ENCODE peak calls at places on chromosomes 6 and 20, in four cellular contexts. D, L, U and X are unnamed samples. For H3K36me3, the result is how much of the 10 kb centered on the place peaks cover.

GRCh38 chr6:48184644-48185043 is 73.6 kb upstream of the PTCHD4 start:
- DNase-seq in D (no peak), L (no peak), U (no peak), X (no peak)

GRCh38 chr6:33323623-33323948 is 6.0 kb upstream of the ZBTB22 start:
- DNase-seq in D (no peak), L (no peak), U (no peak), X (no peak)

GRCh38 chr6:150900049-150900448 is 34.5 kb downstream of the MTHFD1L start:
- DNase-seq in D (no peak), L (no peak), U (no peak), X (no peak)

GRCh38 chr20:46230811-46231282 is 77.5 kb downstream of the CDH22 start:
- DNase-seq in D (peak), L (no peak), U (no peak), X (peak)

GRCh38 chr6:159761135-159761872 is 541 bp upstream of the ACAT2 start:
- DNase-seq in D (peak), L (peak), U (peak), X (peak)

GRCh38 chr20:60446273-60447111 is 488.3 kb downstream of the CDH26 start:
- DNase-seq in D (no peak), L (no peak), U (no peak), X (no peak)

GRCh38 chr6:143136647-143137046 is 76.0 kb downstream of the AIG1 start:
- DNase-seq in D (no peak), L (no peak), U (no peak), X (no peak)

GRCh38 chr20:47118201-47118600 is 223.6 kb downstream of the EYA2 start:
- DNase-seq in D (no peak), L (no peak), U (no peak), X (no peak)

GRCh38 chr20:48703511-48704219 is 124.1 kb downstream of the PREX1 start:
- DNase-seq in D (no peak), L (no peak), U (no peak), X (no peak)

GRCh38 chr20:49724637-49725606 is 11.2 kb upstream of the B4GALT5 start:
- DNase-seq in D (no peak), L (no peak), U (peak), X (no peak)

GRCh38 chr6:15936503-15936902 is 192.4 kb upstream of the MYLIP start:
- DNase-seq in D (no peak), L (no peak), U (no peak), X (no peak)

GRCh38 chr6:38638941-38639497 is 710 bp downstream of the BTBD9 start:
- DNase-seq in D (peak), L (peak), U (peak), X (no peak)

GRCh38 chr20:24007073-24007595 is 18.6 kb upstream of the GGTLC1 start:
- DNase-seq in D (no peak), L (no peak), U (no peak), X (no peak)

GRCh38 chr6:5087389-5087788 is 2.2 kb downstream of the PPP1R3G start:
- DNase-seq in D (no peak), L (peak), U (peak), X (no peak)

GRCh38 chr6:18153311-18153703 is 1.6 kb downstream of the TPMT start:
- DNase-seq in D (no peak), L (no peak), U (no peak), X (no peak)

GRCh38 chr20:17601957-17602356 is 32.1 kb downstream of the DSTN start:
- DNase-seq in D (no peak), L (no peak), U (no peak), X (no peak)

GRCh38 chr20:58017237-58017969 is 211.1 kb downstream of the ANKRD60 start:
- DNase-seq in D (peak), L (peak), U (no peak), X (no peak)

GRCh38 chr6:155273438-155273837 is 9.6 kb downstream of the CLDN20 start:
- DNase-seq in D (peak), L (no peak), U (no peak), X (peak)

GRCh38 chr6:25486580-25486979 is 165.4 kb upstream of the SCGN start:
- DNase-seq in D (no peak), L (no peak), U (no peak), X (no peak)

GRCh38 chr20:11891827-11892521 is 25.7 kb upstream of the BTBD3 start:
- DNase-seq in D (peak), L (peak), U (peak), X (peak)

GRCh38 chr6:29521006-29521680 is 33.4 kb upstream of the MAS1L start:
- DNase-seq in D (no peak), L (peak), U (no peak), X (no peak)

GRCh38 chr20:20368414-20369352 is 779 bp downstream of the INSM1 start:
- DNase-seq in D (no peak), L (no peak), U (no peak), X (peak)

GRCh38 chr20:64037498-64038213 is 1.7 kb downstream of the C20orf204 start:
- DNase-seq in D (no peak), L (no peak), U (no peak), X (no peak)

GRCh38 chr6:2222275-2222842 is 23.0 kb downstream of the GMDS start:
- DNase-seq in D (no peak), L (no peak), U (no peak), X (no peak)

GRCh38 chr6:155261146-155261900 is 2.5 kb upstream of the CLDN20 start:
- DNase-seq in D (no peak), L (no peak), U (no peak), X (no peak)

GRCh38 chr6:122878809-122879208 is 89.8 kb downstream of the SMPDL3A start:
- DNase-seq in D (no peak), L (no peak), U (no peak), X (no peak)

GRCh38 chr6:72968704-72969103 is 256.6 kb downstream of the KHDC1L start:
- DNase-seq in D (no peak), L (no peak), U (no peak), X (no peak)

GRCh38 chr6:139126255-139126654 is 8.6 kb upstream of the HECA start:
- DNase-seq in D (peak), L (no peak), U (no peak), X (no peak)

GRCh38 chr20:33985830-33986229 is 7.9 kb upstream of the RALY start:
- DNase-seq in D (no peak), L (no peak), U (no peak), X (no peak)

GRCh38 chr20:64121586-64121985 is 14.2 kb upstream of the NPBWR2 start:
- DNase-seq in D (no peak), L (no peak), U (no peak), X (no peak)

GRCh38 chr6:159915397-159915796 is 24.6 kb downstream of the MAS1 start:
- DNase-seq in D (no peak), L (no peak), U (no peak), X (no peak)

GRCh38 chr6:132067286-132067685 is 116.1 kb upstream of the CCN2 start:
- DNase-seq in D (no peak), L (no peak), U (no peak), X (peak)

GRCh38 chr6:35360349-35361138 is 18.2 kb downstream of the PPARD start:
- DNase-seq in D (no peak), L (no peak), U (peak), X (no peak)

GRCh38 chr6:170371588-170371987 is 65.0 kb downstream of the FAM120B start:
- DNase-seq in D (no peak), L (no peak), U (no peak), X (no peak)

GRCh38 chr20:11207749-11208502 is 534.1 kb upstream of the JAG1 start:
- DNase-seq in D (peak), L (no peak), U (no peak), X (peak)

DNA sequence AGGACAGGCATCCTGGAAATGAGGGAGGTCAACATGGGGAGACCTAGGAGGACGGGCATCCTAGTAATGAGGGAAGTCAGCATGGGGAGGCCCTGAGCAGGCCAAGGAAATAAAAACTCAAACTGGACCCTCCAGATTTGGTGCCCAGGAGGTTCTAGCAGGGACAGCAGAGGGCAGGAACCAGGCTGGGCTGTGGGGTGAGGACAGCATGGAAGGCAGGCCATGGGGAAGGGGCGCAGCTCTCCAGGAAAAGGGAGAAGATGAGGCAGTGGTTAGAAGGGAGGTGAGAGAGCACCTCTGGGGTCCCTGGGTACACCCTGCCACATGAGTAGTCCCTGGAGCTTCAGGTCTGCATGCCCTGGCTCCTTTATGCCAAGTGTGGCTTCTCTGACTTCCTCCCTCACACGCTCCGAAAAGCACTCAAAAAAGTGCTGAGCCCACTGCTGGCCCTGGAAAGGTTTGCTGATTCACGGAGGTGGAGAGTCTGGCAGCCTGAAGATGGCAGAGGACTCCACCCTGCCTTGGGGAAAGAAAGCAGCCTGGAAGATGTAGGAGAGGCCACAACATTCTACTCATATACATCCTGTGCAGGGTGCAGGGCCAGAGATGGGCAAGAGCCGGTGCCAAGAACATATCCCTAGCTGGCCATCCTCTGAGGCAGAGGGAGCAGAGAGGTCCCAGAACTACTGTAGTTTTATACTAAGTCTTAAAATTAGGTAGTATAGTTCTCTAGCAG is 154.9 kb downstream of the MRPL14 start:
- DNase-seq in D (no peak), L (no peak), U (no peak), X (no peak)
- H3K27ac ChIP-seq in D (no peak), L (peak), U (peak), X (peak)

GRCh38 chr6:11025911-11026635 is 18.0 kb downstream of the ELOVL2 start:
- DNase-seq in D (no peak), L (no peak), U (no peak), X (no peak)
- H3K4me3 ChIP-seq in D (no peak), L (no peak), U (no peak), X (no peak)

GRCh38 chr6:84764332-84765049 is at the start of gene TBX18:
- DNase-seq in D (peak), L (peak), U (peak), X (peak)

GRCh38 chr6:84763397-84764331 is 734 bp downstream of the TBX18 start:
- DNase-seq in D (peak), L (no peak), U (peak), X (peak)

GRCh38 chr6:84762220-84762940 is 2.0 kb downstream of the TBX18 start:
- DNase-seq in D (no peak), L (no peak), U (no peak), X (peak)

GRCh38 chr6:84766118-84766683 is 1.8 kb upstream of the TBX18 start:
- DNase-seq in D (no peak), L (no peak), U (no peak), X (no peak)

GRCh38 chr6:84762941-84763396 is 1.4 kb downstream of the TBX18 start:
- DNase-seq in D (no peak), L (no peak), U (peak), X (peak)
- H3K36me3 ChIP-seq in D (under half), L (under half), U (under half), X (under half)

GRCh38 chr6:37269105-37269504 is 11.2 kb upstream of the TMEM217 start:
- DNase-seq in D (no peak), L (no peak), U (no peak), X (no peak)

GRCh38 chr6:37262446-37263026 is 4.6 kb upstream of the TMEM217 start:
- DNase-seq in D (no peak), L (no peak), U (no peak), X (no peak)

GRCh38 chr6:37261198-37261597 is 3.3 kb upstream of the TMEM217 start:
- DNase-seq in D (no peak), L (no peak), U (no peak), X (no peak)

GRCh38 chr6:37265876-37266275 is 7.9 kb upstream of the TMEM217 start:
- DNase-seq in D (no peak), L (no peak), U (no peak), X (peak)

DNA sequence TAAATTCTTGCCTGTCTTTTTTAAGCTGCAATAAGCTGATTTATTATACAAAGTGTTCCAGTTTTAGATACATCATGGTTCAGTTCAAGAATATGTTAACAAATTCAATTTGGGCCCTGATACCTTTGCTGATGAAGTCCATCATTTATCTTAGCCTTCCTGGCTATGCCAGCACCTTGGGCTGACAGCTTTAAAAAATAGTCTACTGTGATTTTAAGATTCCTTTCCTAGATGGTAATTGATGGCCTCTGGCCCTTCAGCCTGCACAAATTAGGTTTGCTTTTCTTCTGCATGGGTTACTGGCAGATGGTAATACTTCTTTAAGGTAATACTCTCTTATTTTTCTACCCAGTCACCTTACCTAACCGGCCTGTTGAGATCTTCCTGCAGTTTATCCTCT is 7.1 kb upstream of the TMEM217 start:
- DNase-seq in D (no peak), L (no peak), U (no peak), X (no peak)
- H3K27ac ChIP-seq in D (no peak), L (no peak), U (peak), X (peak)

GRCh38 chr20:14510341-14510740 is 172.9 kb upstream of the FLRT3 start:
- DNase-seq in D (no peak), L (no peak), U (no peak), X (no peak)

GRCh38 chr20:14512856-14513255 is 175.4 kb upstream of the FLRT3 start:
- DNase-seq in D (no peak), L (no peak), U (no peak), X (no peak)

DNA sequence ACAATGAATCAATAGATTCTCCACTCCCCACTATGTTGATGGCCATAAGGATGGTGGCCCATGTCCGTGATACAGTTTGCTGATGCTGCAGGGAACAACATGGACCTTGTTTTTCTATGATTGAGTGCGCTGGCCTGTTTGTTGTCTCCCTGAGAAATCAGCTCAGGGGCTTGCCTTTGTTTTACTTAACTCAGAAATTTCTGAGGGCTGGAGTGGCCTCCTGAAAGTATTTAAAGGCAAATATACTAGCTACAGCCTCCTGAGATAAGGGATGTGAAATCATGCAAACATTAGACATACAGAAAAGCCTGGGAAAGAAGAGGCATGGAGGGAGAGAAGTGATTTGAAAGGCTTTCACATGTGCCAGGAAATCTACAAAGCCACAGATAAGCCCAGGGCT is 170.3 kb upstream of the FLRT3 start:
- DNase-seq in D (no peak), L (no peak), U (no peak), X (no peak)
- H3K4me3 ChIP-seq in D (no peak), L (no peak), U (no peak), X (no peak)